ENCODE peak calls at places on chromosomes 7 and 10, in seven cellular contexts. K is small intestine, M is thyroid gland, A is K562, J is heart left ventricle, C is uterus, Y is upper lobe of right lung. I is an unnamed sample. For H3K36me3 and H3K27me3, the result is how much of the 10 kb centered on the place peaks cover.

GRCh38 chr10:110416776-110417732 is 80.7 kb upstream of the DUSP5 start:
- DNase-seq in K (peak), M (peak), Y (no peak), A (no peak), J (no peak), C (no peak), I (no peak)

GRCh38 chr10:36489181-36489927 is 636.0 kb upstream of the ANKRD30A start:
- DNase-seq in M (peak), K (no peak), C (no peak), Y (no peak), A (no peak), J (peak), I (no peak)

GRCh38 chr10:112750427-112751167 is 199.4 kb upstream of the TCF7L2 start:
- DNase-seq in C (no peak), A (no peak), K (peak), J (no peak), Y (no peak), M (no peak), I (no peak)

GRCh38 chr7:85931919-85932318 is 711.8 kb upstream of the GRM3 start:
- DNase-seq in Y (no peak), M (no peak), J (no peak), A (no peak), K (no peak), C (no peak), I (no peak)

GRCh38 chr7:140541513-140542192 is 62.3 kb upstream of the MKRN1 start:
- DNase-seq in A (peak), C (peak), K (peak), J (peak), M (peak), Y (no peak), I (no peak)

GRCh38 chr7:20560325-20561180 is 54.9 kb upstream of the ABCB5 start:
- DNase-seq in M (no peak), Y (no peak), A (peak), K (no peak), J (no peak), C (no peak), I (no peak)

GRCh38 chr7:6653101-6653995 is 16.2 kb downstream of the ZNF316 start:
- DNase-seq in C (no peak), K (no peak), Y (peak), M (no peak), J (no peak), A (peak), I (no peak)

GRCh38 chr7:25951414-25952276 is 200.4 kb upstream of the NFE2L3 start:
- DNase-seq in J (no peak), A (peak), C (peak), K (peak), Y (no peak), M (peak), I (peak)

GRCh38 chr10:119449760-119450461 is 92.6 kb downstream of the RGS10 start:
- DNase-seq in A (no peak), C (peak), K (no peak), Y (peak), M (peak), J (no peak), I (no peak)

GRCh38 chr10:61280303-61280702 is 172.9 kb downstream of the TMEM26 start:
- DNase-seq in A (no peak), Y (no peak), M (no peak), K (no peak), C (no peak), J (no peak), I (no peak)

GRCh38 chr7:49644402-49645166 is 128.9 kb upstream of the VWC2 start:
- DNase-seq in Y (no peak), A (no peak), M (no peak), J (no peak), C (no peak), K (no peak), I (no peak)

GRCh38 chr7:16078076-16078952 is 343.0 kb downstream of the CRPPA start:
- DNase-seq in Y (no peak), C (no peak), A (peak), J (peak), M (no peak), K (peak), I (peak)

GRCh38 chr7:149880871-149881301 is 7.1 kb downstream of the ATP6V0E2 start:
- DNase-seq in A (no peak), Y (peak), K (no peak), M (peak), J (no peak), C (peak), I (no peak)

GRCh38 chr10:124217906-124218769 is 124.7 kb upstream of the CHST15 start:
- DNase-seq in K (no peak), M (no peak), C (no peak), Y (no peak), J (no peak), A (no peak), I (no peak)

GRCh38 chr7:2817456-2817855 is 26.7 kb downstream of the GNA12 start:
- DNase-seq in K (no peak), A (no peak), Y (no peak), M (no peak), C (no peak), J (no peak), I (no peak)

GRCh38 chr7:50272808-50273207 is 31.7 kb upstream of the IKZF1 start:
- DNase-seq in A (no peak), Y (no peak), C (no peak), K (no peak), M (no peak), J (no peak), I (no peak)

GRCh38 chr10:93697207-93697606 is 5.2 kb downstream of the FRA10AC1 start:
- DNase-seq in K (no peak), C (no peak), M (no peak), J (no peak), Y (no peak), A (no peak), I (no peak)

DNA sequence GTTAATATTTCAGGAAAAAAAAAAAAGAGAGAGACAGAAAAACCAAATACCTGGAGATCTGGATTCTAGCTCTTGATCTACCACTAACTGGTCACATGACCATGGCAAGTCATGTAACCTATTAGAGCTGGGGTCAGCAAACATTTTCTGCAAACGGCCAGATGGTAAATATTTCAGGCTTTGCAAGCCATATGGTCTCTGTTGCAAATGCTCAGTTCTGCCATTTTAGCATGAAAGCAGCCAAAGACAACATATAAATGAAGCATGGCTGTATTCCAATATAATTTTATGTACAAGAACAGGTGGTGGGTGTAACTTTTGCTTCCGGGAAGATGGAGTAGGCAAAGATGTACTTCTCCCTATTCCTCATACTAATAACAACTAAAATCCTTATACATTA is 6.7 kb downstream of the FRA10AC1 start:
- DNase-seq in K (peak), Y (no peak), M (no peak), C (no peak), J (no peak), A (no peak), I (no peak)
- H3K36me3 ChIP-seq in K (under half), Y (half or more), M (under half), C (under half), J (under half), A (under half), I (half or more)

DNA sequence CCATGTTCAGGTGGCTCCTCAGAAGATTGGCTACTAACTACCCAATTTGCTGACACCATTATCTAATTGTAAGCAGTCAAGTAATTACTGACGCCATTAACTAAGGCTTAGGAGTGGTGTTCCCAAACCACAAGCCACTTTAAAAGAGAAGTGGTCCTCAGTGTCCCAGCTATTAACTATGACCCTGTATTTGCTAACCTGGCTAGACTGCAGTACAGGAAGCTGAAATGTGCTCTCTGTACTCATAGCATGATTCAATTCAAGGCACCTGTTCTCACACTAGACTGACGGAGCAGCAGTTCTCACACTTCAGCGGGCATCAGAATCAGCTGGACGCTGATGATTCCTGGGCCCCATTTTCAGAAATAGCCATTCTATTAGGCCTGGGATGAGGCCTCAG is 24.6 kb upstream of the MSRB2 start:
- DNase-seq in C (no peak), J (no peak), K (no peak), Y (no peak), M (no peak), A (no peak), I (no peak)
- H3K27me3 ChIP-seq in C (under half), J (under half), K (under half), Y (under half), M (under half), A (under half), I (under half)

GRCh38 chr10:11668847-11669610 is 57.6 kb upstream of the USP6NL start:
- DNase-seq in K (no peak), C (no peak), Y (no peak), M (no peak), A (no peak), J (no peak), I (no peak)
- H3K36me3 ChIP-seq in K (under half), C (under half), Y (under half), M (under half), A (under half), J (under half), I (under half)

GRCh38 chr7:117118579-117119180 is 165.4 kb downstream of the ST7 start:
- DNase-seq in Y (no peak), C (no peak), J (no peak), M (no peak), A (no peak), K (no peak), I (no peak)
- H3K27me3 ChIP-seq in Y (under half), C (under half), J (under half), M (under half), A (under half), K (under half), I (under half)

GRCh38 chr10:16746856-16747255 is 70.4 kb downstream of the RSU1 start:
- DNase-seq in K (no peak), J (no peak), A (no peak), C (no peak), M (no peak), Y (no peak), I (no peak)

GRCh38 chr10:16745061-16745460 is 72.2 kb downstream of the RSU1 start:
- DNase-seq in A (no peak), Y (no peak), J (no peak), C (no peak), M (no peak), K (no peak), I (no peak)

GRCh38 chr10:16741540-16741939 is 75.7 kb downstream of the RSU1 start:
- DNase-seq in M (no peak), C (no peak), J (no peak), A (no peak), K (peak), Y (no peak), I (no peak)

GRCh38 chr10:16737420-16737819 is 79.8 kb downstream of the RSU1 start:
- DNase-seq in K (no peak), A (no peak), M (no peak), Y (no peak), C (no peak), J (no peak), I (no peak)

DNA sequence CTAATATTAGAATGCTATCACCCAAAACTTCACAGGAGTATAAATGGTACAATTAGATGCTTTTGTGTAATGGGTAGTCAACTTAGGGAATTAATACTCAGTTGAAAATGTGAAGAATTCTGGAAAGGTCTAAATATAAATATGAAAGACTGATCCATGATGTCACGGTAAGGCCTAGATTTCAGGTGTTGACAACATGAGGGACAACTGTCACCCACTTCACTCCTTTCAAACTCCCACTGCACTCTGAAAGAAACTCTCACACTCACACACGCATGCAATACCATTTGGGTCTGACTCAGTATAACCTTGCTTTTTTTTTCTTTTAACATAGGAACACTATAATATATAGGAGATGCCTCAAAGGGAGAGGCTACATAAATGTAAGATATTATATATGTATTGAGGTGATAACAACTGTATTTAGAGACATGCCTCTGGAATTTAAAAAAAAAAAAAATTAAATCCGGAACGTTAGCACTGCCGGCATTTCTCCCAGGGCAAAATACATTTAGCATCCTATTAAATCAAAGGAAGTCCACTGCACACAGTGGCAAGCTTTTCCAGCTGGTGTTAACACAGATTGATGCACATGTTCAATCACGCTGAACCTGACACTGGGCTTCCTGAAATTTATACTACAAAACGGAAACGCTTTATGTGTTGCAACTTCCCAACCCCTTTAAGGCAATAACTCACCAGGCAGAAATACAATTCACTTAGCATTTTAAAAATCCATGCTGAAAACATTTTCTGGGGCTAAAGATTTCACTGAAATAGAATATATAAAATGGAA is 74.9 kb downstream of the RSU1 start:
- DNase-seq in Y (no peak), M (no peak), K (no peak), A (no peak), J (no peak), C (no peak), I (no peak)
- H3K36me3 ChIP-seq in Y (under half), M (under half), K (under half), A (under half), J (under half), C (under half), I (under half)

GRCh38 chr10:62813981-62814380 is 2.2 kb downstream of the EGR2 start:
- DNase-seq in A (no peak), M (no peak), Y (no peak), J (no peak), K (no peak), C (no peak), I (no peak)

GRCh38 chr10:62814901-62815372 is 1.2 kb downstream of the EGR2 start:
- DNase-seq in C (no peak), J (no peak), K (no peak), Y (peak), M (peak), A (no peak), I (no peak)

GRCh38 chr10:62812672-62813439 is 3.3 kb downstream of the EGR2 start:
- DNase-seq in M (no peak), J (no peak), Y (peak), K (no peak), C (no peak), A (no peak), I (no peak)

GRCh38 chr10:62815373-62816111 is 624 bp downstream of the EGR2 start:
- DNase-seq in A (no peak), Y (peak), C (no peak), K (no peak), J (no peak), M (peak), I (peak)

GRCh38 chr10:62813453-62813852 is 2.7 kb downstream of the EGR2 start:
- DNase-seq in J (no peak), C (no peak), M (no peak), K (no peak), Y (no peak), A (no peak), I (no peak)
- H3K27me3 ChIP-seq in J (under half), C (under half), M (under half), K (under half), Y (under half), A (under half), I (under half)

GRCh38 chr10:95618101-95618500 is 38.4 kb downstream of the ALDH18A1 start:
- DNase-seq in A (no peak), K (no peak), J (no peak), Y (no peak), M (no peak), C (no peak), I (no peak)
- H3K36me3 ChIP-seq in A (half or more), K (under half), J (under half), Y (half or more), M (half or more), C (under half), I (half or more)

GRCh38 chr10:114400091-114400490 is 4.2 kb downstream of the AFAP1L2 start:
- DNase-seq in M (peak), C (peak), J (no peak), Y (no peak), K (no peak), A (no peak), I (no peak)
- H3K27me3 ChIP-seq in M (under half), C (under half), J (under half), Y (under half), K (under half), A (under half), I (under half)

GRCh38 chr7:130874071-130874915 is 140.3 kb upstream of the KLF14 start:
- DNase-seq in A (no peak), Y (no peak), C (no peak), M (no peak), K (no peak), J (no peak), I (no peak)

GRCh38 chr7:130869918-130870317 is 135.9 kb upstream of the KLF14 start:
- DNase-seq in A (no peak), M (no peak), Y (no peak), K (no peak), J (no peak), C (no peak), I (no peak)

GRCh38 chr7:130872756-130873448 is 138.9 kb upstream of the KLF14 start:
- DNase-seq in A (no peak), K (no peak), M (no peak), Y (no peak), J (no peak), C (no peak), I (no peak)

GRCh38 chr7:130875265-130875741 is 141.3 kb upstream of the KLF14 start:
- DNase-seq in C (no peak), Y (peak), A (peak), J (no peak), M (peak), K (peak), I (peak)

GRCh38 chr7:130872341-130872740 is 138.3 kb upstream of the KLF14 start:
- DNase-seq in Y (no peak), A (no peak), J (no peak), K (no peak), M (no peak), C (no peak), I (no peak)
- H3K36me3 ChIP-seq in Y (half or more), A (under half), J (under half), K (under half), M (under half), C (under half), I (half or more)